ENCODE peak calls at places on chromosomes 11 and 22, in six cellular contexts. C, B, N, H, I and V are unnamed samples.

GRCh38 chr22:36383110-36383581 is 4.6 kb downstream of the MYH9 start:
- DNase-seq in I (peak; percentile 89), N (peak; percentile 41), H (no peak), C (no peak), B (no peak), V (no peak)

GRCh38 chr11:123219066-123219697 is 24.1 kb upstream of the CLMP start:
- DNase-seq in B (no peak), N (no peak), C (no peak), H (no peak), I (no peak), V (no peak)

GRCh38 chr11:119222308-119222707 is 16.2 kb downstream of the CBL start:
- DNase-seq in B (no peak), I (no peak), C (no peak), N (no peak), H (no peak), V (no peak)

GRCh38 chr11:129141748-129142475 is 50.2 kb downstream of the ARHGAP32 start:
- DNase-seq in H (no peak), B (no peak), I (no peak), C (no peak), N (no peak), V (no peak)

GRCh38 chr11:82818399-82819043 is 81.7 kb downstream of the PRCP start:
- DNase-seq in I (no peak), C (no peak), B (peak; percentile 85), N (no peak), H (no peak), V (no peak)

GRCh38 chr11:134950692-134951304 is 538.8 kb upstream of the B3GAT1 start:
- DNase-seq in B (no peak), N (no peak), C (no peak), I (no peak), H (no peak), V (no peak)

GRCh38 chr11:124310746-124311145 is 3.0 kb downstream of the OR8D1 start:
- DNase-seq in B (no peak), N (no peak), C (no peak), H (no peak), I (no peak), V (no peak)

GRCh38 chr11:108203075-108203474 is 19.4 kb downstream of the NPAT start:
- DNase-seq in C (no peak), N (no peak), I (no peak), B (no peak), H (no peak), V (no peak)

GRCh38 chr22:26800858-26801257 is 143.5 kb downstream of the MIAT start:
- DNase-seq in B (no peak), C (no peak), N (peak; percentile 22), I (no peak), H (peak; percentile 78), V (no peak)

GRCh38 chr22:24728790-24729637 is 45.5 kb downstream of the PIWIL3 start:
- DNase-seq in B (peak; percentile 92), I (no peak), C (no peak), H (no peak), N (peak; percentile 87), V (no peak)

GRCh38 chr11:2528301-2529050 is 83.7 kb downstream of the KCNQ1 start:
- DNase-seq in B (no peak), C (no peak), N (no peak), H (peak; percentile 6), I (no peak), V (no peak)

GRCh38 chr11:8640305-8640932 is 42.0 kb downstream of the TRIM66 start:
- DNase-seq in C (no peak), I (no peak), H (peak; percentile 45), N (peak; percentile 13), B (no peak), V (no peak)

GRCh38 chr11:44371706-44372105 is 61.8 kb upstream of the ALX4 start:
- DNase-seq in B (no peak), C (no peak), N (no peak), H (no peak), I (no peak), V (no peak)

GRCh38 chr11:44104472-44105294 is 9.2 kb downstream of the EXT2 start:
- DNase-seq in I (no peak), B (no peak), C (no peak), N (no peak), H (peak; percentile 28), V (no peak)

GRCh38 chr11:85394288-85394687 is 232.9 kb downstream of the DLG2 start:
- DNase-seq in B (no peak), H (no peak), C (no peak), I (no peak), N (no peak), V (no peak)

GRCh38 chr11:1218788-1219445 is 3.9 kb upstream of the MUC5B start:
- DNase-seq in C (no peak), B (no peak), N (no peak), I (no peak), H (no peak), V (no peak)

GRCh38 chr11:57641426-57641825 is 8.3 kb downstream of the YPEL4 start:
- DNase-seq in I (no peak), C (no peak), H (no peak), N (peak; percentile 62), B (peak; percentile 47), V (no peak)

GRCh38 chr11:334264-335033 is 13.8 kb upstream of the IFITM3 start:
- DNase-seq in B (no peak), N (peak; percentile 59), I (no peak), H (peak; percentile 74), C (no peak), V (no peak)

DNA sequence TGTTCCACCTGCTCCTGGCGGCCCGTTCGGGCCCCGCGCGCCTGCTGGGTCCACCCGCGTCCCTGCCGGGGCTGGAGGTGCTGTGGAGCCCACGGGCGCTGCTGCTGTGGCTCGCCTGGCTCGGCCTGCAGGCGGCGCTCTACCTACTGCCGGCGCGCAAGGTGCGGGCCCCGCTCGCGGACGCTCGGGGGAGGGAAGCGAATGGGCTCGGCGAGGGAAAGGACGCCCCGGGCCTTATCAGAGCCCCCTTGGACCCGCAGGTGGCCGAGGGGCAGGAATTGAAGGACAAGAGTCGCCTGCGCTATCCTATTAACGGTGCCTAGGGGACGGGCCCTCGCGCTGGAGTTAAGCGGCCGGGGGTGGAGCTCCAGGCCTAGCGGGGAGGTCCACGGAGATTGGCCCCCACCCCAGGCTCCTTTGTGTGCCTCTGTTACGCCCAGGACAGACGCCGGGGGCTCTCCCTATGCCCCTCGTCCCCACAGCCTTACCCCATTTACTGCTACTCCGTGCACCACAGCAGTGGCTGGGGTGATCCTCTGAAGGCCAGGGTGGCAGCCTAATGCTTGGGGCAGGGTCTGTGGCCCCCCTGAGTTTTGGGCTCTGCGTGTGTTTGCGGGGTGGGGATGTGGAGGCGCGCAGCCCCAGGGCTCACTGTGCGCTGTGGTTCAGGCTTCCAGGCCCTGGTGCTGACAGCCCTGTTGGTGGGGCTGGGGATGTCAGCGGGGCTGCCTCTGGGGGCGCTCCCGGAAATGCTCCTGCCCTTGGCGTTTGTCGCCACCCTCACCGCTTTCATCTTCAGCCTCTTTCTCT is 1.1 kb downstream of the TM7SF2 start:
- DNase-seq in B (peak; percentile 41), N (peak; percentile 82), I (no peak), C (no peak), H (peak; percentile 69), V (no peak)
- TF ChIP-seq ATF3 in B (no peak), N (no peak), I (no peak), C (no peak), H (no peak), V (no peak)

GRCh38 chr11:102266111-102266510 is 51.2 kb upstream of the BIRC3 start:
- DNase-seq in B (no peak), N (no peak), C (no peak), I (no peak), H (no peak), V (no peak)

GRCh38 chr11:102269927-102270326 is 47.4 kb upstream of the BIRC3 start:
- DNase-seq in I (no peak), N (no peak), H (no peak), C (no peak), B (no peak), V (no peak)

GRCh38 chr11:102267602-102268001 is 49.7 kb upstream of the BIRC3 start:
- DNase-seq in C (no peak), H (no peak), B (no peak), N (peak; percentile 32), I (no peak), V (no peak)

GRCh38 chr11:102268985-102269470 is 48.3 kb upstream of the BIRC3 start:
- DNase-seq in N (no peak), I (no peak), B (no peak), C (no peak), H (no peak), V (no peak)

GRCh38 chr11:102268083-102268984 is 49.0 kb upstream of the BIRC3 start:
- DNase-seq in H (peak; percentile 92), C (peak; percentile 89), I (peak; percentile 17), B (peak; percentile 79), N (peak; percentile 96), V (peak; percentile 92)
- TF ChIP-seq ATF3 in H (no peak), C (no peak), I (no peak), B (no peak), N (no peak), V (no peak)

GRCh38 chr22:48819232-48819631 is 1008.4 kb downstream of the BRD1 start:
- DNase-seq in H (no peak), I (no peak), C (no peak), N (no peak), B (no peak), V (no peak)

GRCh38 chr22:48819991-48820390 is 1007.7 kb downstream of the BRD1 start:
- DNase-seq in C (no peak), H (no peak), B (no peak), N (no peak), I (no peak), V (no peak)

GRCh38 chr22:48820481-48821345 is 1007.0 kb downstream of the BRD1 start:
- DNase-seq in C (no peak), N (no peak), I (no peak), H (no peak), B (no peak), V (no peak)

GRCh38 chr22:48822278-48823233 is 1005.1 kb downstream of the BRD1 start:
- DNase-seq in B (no peak), I (no peak), C (no peak), N (no peak), H (no peak), V (no peak)

DNA sequence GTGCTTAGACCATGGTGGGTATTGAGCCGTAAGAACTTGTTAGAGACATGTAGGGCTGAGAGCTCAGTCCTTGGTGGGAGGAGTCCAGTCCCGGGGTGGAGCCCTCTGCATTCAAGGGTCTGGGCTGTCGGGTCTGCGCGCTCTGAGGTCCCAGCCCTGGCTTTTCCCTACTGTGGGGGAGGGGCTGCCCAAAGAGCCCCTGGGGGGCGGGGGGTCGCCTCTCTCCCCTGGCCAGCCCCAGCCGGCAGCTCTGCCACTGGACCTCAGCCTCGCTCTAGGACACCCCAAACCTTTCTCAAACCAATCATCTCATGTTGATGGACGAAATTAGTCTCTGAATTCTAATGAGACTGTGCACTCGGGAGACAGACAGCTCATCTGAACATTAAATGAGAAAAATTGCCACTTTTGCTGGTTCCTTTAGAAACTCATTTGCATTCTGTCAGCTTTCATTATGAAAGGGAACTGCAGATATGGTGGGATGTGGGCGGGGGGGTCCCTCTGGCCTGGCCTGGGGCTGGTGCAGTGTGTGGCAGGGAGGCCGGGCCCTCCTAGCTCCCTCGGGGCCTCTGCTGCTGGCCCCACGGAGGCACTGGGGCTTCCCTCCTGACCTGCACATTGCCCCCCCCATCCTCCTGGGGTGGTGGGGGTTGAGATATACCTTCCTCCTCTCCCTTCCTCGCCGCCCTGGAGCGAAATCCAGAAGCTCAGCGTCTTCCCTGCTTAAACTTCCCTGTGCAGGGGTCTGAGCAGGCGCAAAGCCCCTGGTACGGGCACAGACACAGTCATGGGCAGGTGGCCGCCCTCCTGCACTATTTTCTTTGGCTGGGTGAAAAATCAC is 1006.1 kb downstream of the BRD1 start:
- DNase-seq in N (no peak), B (no peak), I (no peak), H (no peak), C (no peak), V (no peak)
- TF ChIP-seq ATF3 in N (no peak), B (no peak), I (no peak), H (no peak), C (no peak), V (no peak)

GRCh38 chr11:63557548-63557947 is 5.6 kb downstream of the PLAAT2 start:
- DNase-seq in I (no peak), B (no peak), C (no peak), N (no peak), H (no peak), V (no peak)
- TF ChIP-seq ATF3 in I (no peak), B (no peak), C (no peak), N (no peak), H (no peak), V (no peak)